ENCODE peak calls at places on chromosome 6, in five cellular contexts. B, D, K, G and Y are unnamed samples.

GRCh38 chr6:4401408-4402367 is 266.3 kb upstream of the ECI2 start:
- DNase-seq in K (no peak), B (no peak), D (no peak), G (peak), Y (no peak)

GRCh38 chr6:44800171-44800671 is 412.7 kb downstream of the CDC5L start:
- DNase-seq in G (peak), D (peak), B (no peak), K (no peak), Y (peak)

GRCh38 chr6:147407571-147407970 is 100.9 kb upstream of the SAMD5 start:
- DNase-seq in B (no peak), K (no peak), D (no peak), G (no peak), Y (no peak)

GRCh38 chr6:70051197-70051596 is 184.8 kb downstream of the COL19A1 start:
- DNase-seq in D (no peak), K (no peak), B (no peak), G (no peak), Y (no peak)

GRCh38 chr6:109174911-109175310 is 79.6 kb downstream of the CEP57L1 start:
- DNase-seq in D (no peak), G (no peak), B (no peak), K (no peak), Y (no peak)

GRCh38 chr6:75135447-75135846 is 70.4 kb downstream of the COL12A1 start:
- DNase-seq in G (no peak), K (no peak), D (no peak), B (no peak), Y (no peak)

GRCh38 chr6:21109421-21110178 is 484.0 kb upstream of the SOX4 start:
- DNase-seq in G (peak), K (no peak), D (no peak), B (no peak), Y (no peak)

GRCh38 chr6:30000156-30000791 is 57.9 kb downstream of the HLA-A start:
- DNase-seq in G (no peak), K (no peak), D (no peak), B (no peak), Y (no peak)

GRCh38 chr6:11277275-11278206 is 45.1 kb upstream of the NEDD9 start:
- DNase-seq in G (peak), D (peak), B (no peak), K (no peak), Y (no peak)

GRCh38 chr6:21752054-21752811 is 158.7 kb downstream of the SOX4 start:
- DNase-seq in D (no peak), B (no peak), G (no peak), K (no peak), Y (no peak)

GRCh38 chr6:109076421-109076820 is 18.2 kb downstream of the SESN1 start:
- DNase-seq in K (peak), G (peak), D (no peak), B (no peak), Y (no peak)

GRCh38 chr6:143061597-143062385 is 1.1 kb downstream of the AIG1 start:
- DNase-seq in G (no peak), B (no peak), K (no peak), D (no peak), Y (no peak)

GRCh38 chr6:47654255-47654654 is 44.1 kb upstream of the ADGRF4 start:
- DNase-seq in G (no peak), K (no peak), B (no peak), D (no peak), Y (no peak)

GRCh38 chr6:144462058-144462457 is 176.9 kb downstream of the UTRN start:
- DNase-seq in B (no peak), G (no peak), D (no peak), K (no peak), Y (no peak)

GRCh38 chr6:46421239-46421638 is 70.0 kb downstream of the RCAN2 start:
- DNase-seq in B (no peak), D (no peak), G (peak), K (peak), Y (no peak)

GRCh38 chr6:117739869-117740268 is 64.6 kb downstream of the NUS1 start:
- DNase-seq in B (no peak), G (no peak), D (no peak), K (no peak), Y (no peak)

GRCh38 chr6:166932116-166932515 is 24.2 kb downstream of the RNASET2 start:
- DNase-seq in K (no peak), B (no peak), D (no peak), G (no peak), Y (no peak)

GRCh38 chr6:10316327-10316726 is 98.5 kb downstream of the TFAP2A start:
- DNase-seq in B (no peak), D (no peak), K (no peak), G (no peak), Y (no peak)

GRCh38 chr6:52500268-52501129 is 76.4 kb downstream of the TRAM2 start:
- DNase-seq in K (no peak), G (no peak), D (no peak), B (no peak), Y (no peak)

GRCh38 chr6:45728674-45729073 is 287.0 kb downstream of the CLIC5 start:
- DNase-seq in D (no peak), K (no peak), B (no peak), G (peak), Y (no peak)

GRCh38 chr6:16729183-16729696 is 32.0 kb downstream of the ATXN1 start:
- DNase-seq in B (no peak), K (no peak), D (no peak), G (peak), Y (no peak)

GRCh38 chr6:50849781-50850180 is 31.1 kb downstream of the TFAP2B start:
- DNase-seq in D (no peak), G (no peak), K (no peak), B (no peak), Y (no peak)

GRCh38 chr6:166575190-166575589 is 11.3 kb downstream of the RAMACL start:
- DNase-seq in B (no peak), K (no peak), D (peak), G (peak), Y (no peak)

GRCh38 chr6:162478191-162478642 is 249.3 kb downstream of the PRKN start:
- DNase-seq in B (no peak), D (no peak), G (no peak), K (no peak), Y (no peak)

GRCh38 chr6:9405369-9405768 is 970.0 kb upstream of the SLC35B3 start:
- DNase-seq in K (no peak), D (no peak), G (no peak), B (no peak), Y (no peak)

GRCh38 chr6:7633361-7633760 is 43.4 kb downstream of the SNRNP48 start:
- DNase-seq in G (peak), K (no peak), D (peak), B (no peak), Y (no peak)

GRCh38 chr6:428047-428608 is 36.6 kb downstream of the IRF4 start:
- DNase-seq in G (no peak), D (no peak), B (no peak), K (peak), Y (no peak)

GRCh38 chr6:27814665-27815424 is 97.4 kb downstream of the OR2B2 start:
- DNase-seq in B (peak), D (peak), K (no peak), G (peak), Y (no peak)